ENCODE peak calls at places on chromosomes 6 and 20, in eight cellular contexts. J is Calu3; Z is PC-3; W is transverse colon; K is Peyer's patch; I is astrocyte of the cerebellum; A is stomach; B is CD4-positive, CD25-positive, alpha-beta regulatory T cell. P is an unnamed sample.

GRCh38 chr6:13398421-13398994 is 70.2 kb upstream of the TBC1D7 start:
- DNase-seq in Z (no peak), W (no peak), I (no peak), B (no peak), J (peak; percentile 24), K (no peak), A (no peak), P (no peak)

GRCh38 chr6:166293731-166294584 is 14.2 kb downstream of the PRR18 start:
- DNase-seq in I (no peak), B (no peak), W (no peak), K (no peak), J (no peak), Z (no peak), A (no peak), P (no peak)

GRCh38 chr6:73798592-73798991 is 102.6 kb downstream of the CD109 start:
- DNase-seq in A (no peak), K (no peak), Z (peak; percentile 44), B (no peak), W (peak; percentile 14), J (no peak), I (peak; percentile 93), P (peak; percentile 86)

GRCh38 chr6:112835078-112835477 is 487.9 kb downstream of the RFPL4B start:
- DNase-seq in I (no peak), B (no peak), J (no peak), A (no peak), Z (no peak), W (no peak), K (no peak), P (no peak)

GRCh38 chr6:166511316-166511715 is 75.2 kb downstream of the RAMACL start:
- DNase-seq in I (no peak), K (no peak), B (no peak), Z (no peak), W (no peak), A (no peak), J (no peak), P (no peak)

GRCh38 chr6:109308018-109308492 is 74.2 kb downstream of the CD164 start:
- DNase-seq in B (no peak), I (no peak), K (peak; percentile 69), Z (peak; percentile 60), W (peak; percentile 74), A (peak; percentile 65), J (no peak), P (no peak)

GRCh38 chr6:42514746-42515145 is 49.1 kb upstream of the UBR2 start:
- DNase-seq in A (no peak), I (no peak), K (no peak), Z (no peak), B (no peak), W (no peak), J (no peak), P (no peak)

GRCh38 chr6:79671605-79672266 is 40.6 kb downstream of the SH3BGRL2 start:
- DNase-seq in J (peak; percentile 88), I (no peak), B (no peak), K (peak; percentile 84), A (peak; percentile 82), W (peak; percentile 90), Z (peak; percentile 71), P (no peak)

GRCh38 chr20:50710492-50711063 is 19.2 kb upstream of the RIPOR3 start:
- DNase-seq in W (no peak), J (peak; percentile 54), I (no peak), Z (peak; percentile 72), A (no peak), B (no peak), K (no peak), P (no peak)

GRCh38 chr6:111484655-111484974 is 1.6 kb upstream of the REV3L start:
- DNase-seq in J (no peak), B (no peak), Z (no peak), A (no peak), I (no peak), K (no peak), W (no peak), P (no peak)

GRCh38 chr6:139112146-139112545 is 22.7 kb upstream of the HECA start:
- DNase-seq in W (no peak), B (no peak), Z (no peak), A (no peak), K (no peak), J (no peak), I (no peak), P (no peak)

GRCh38 chr20:2507875-2508630 is 662 bp downstream of the ZNF343 start:
- DNase-seq in B (no peak), W (peak; percentile 23), A (peak; percentile 27), I (no peak), Z (peak; percentile 60), K (no peak), J (no peak), P (no peak)

GRCh38 chr6:56789879-56790278 is 147.2 kb upstream of the DST start:
- DNase-seq in B (no peak), A (no peak), J (no peak), K (no peak), I (no peak), Z (no peak), W (no peak), P (no peak)

GRCh38 chr20:40688129-40689099 is 622 bp downstream of the MAFB start:
- DNase-seq in K (no peak), W (no peak), A (no peak), I (no peak), B (no peak), J (peak; percentile 23), Z (no peak), P (no peak)

P was measured in HFF-Myc.